ENCODE peak calls at places on chromosomes 5 and 9, in four cellular contexts. R, K, G and J are unnamed samples.

GRCh38 chr9:137175345-137175961 is 3.6 kb upstream of the TMEM210 start:
- DNase-seq in K (no peak), G (no peak), R (no peak), J (no peak)

GRCh38 chr5:89595065-89595464 is 712.1 kb upstream of the MEF2C start:
- DNase-seq in G (no peak), K (no peak), R (no peak), J (no peak)

GRCh38 chr5:145856285-145856818 is 16.5 kb downstream of the GRXCR2 start:
- DNase-seq in K (no peak), R (peak), G (peak), J (no peak)

GRCh38 chr9:100602302-100602930 is 24.5 kb downstream of the CAVIN4 start:
- DNase-seq in G (no peak), R (peak), K (peak), J (peak)

GRCh38 chr9:76571288-76572204 is 112.6 kb downstream of the GCNT1 start:
- DNase-seq in K (no peak), R (peak), G (no peak), J (no peak)

GRCh38 chr9:105911104-105911911 is 217.0 kb downstream of the TMEM38B start:
- DNase-seq in K (no peak), R (peak), G (no peak), J (no peak)

GRCh38 chr5:150211156-150212030 is 21.5 kb downstream of the SLC6A7 start:
- DNase-seq in R (no peak), G (peak), K (no peak), J (peak)

GRCh38 chr5:172721455-172722308 is 49.3 kb downstream of the DUSP1 start:
- DNase-seq in G (peak), K (no peak), R (peak), J (no peak)

GRCh38 chr9:136762915-136763648 is 1.2 kb downstream of the LCN15 start:
- DNase-seq in R (peak), G (peak), K (peak), J (peak)

GRCh38 chr9:125902224-125902623 is 155.1 kb downstream of the PBX3 start:
- DNase-seq in R (no peak), G (no peak), K (no peak), J (no peak)